ENCODE peak calls at places on chromosomes 16 and 17, in four cellular contexts. One of them, this sample, is unnamed.

GRCh38 chr17:22266231-22266630 is 573.9 kb downstream of the KCNJ18 start:
- DNase-seq in activated CD8-positive, alpha-beta T cell treated with anti-CD3 and anti-CD28 coated beads for 36 hours: no peak
- DNase-seq in naive thymus-derived CD8-positive, alpha-beta T cell: no peak
- DNase-seq in NCI-H187: no peak
- DNase-seq in this sample: no peak

GRCh38 chr17:41492351-41492750 is 2.6 kb upstream of the KRT36 start:
- DNase-seq in activated CD8-positive, alpha-beta T cell treated with anti-CD3 and anti-CD28 coated beads for 36 hours: no peak
- DNase-seq in naive thymus-derived CD8-positive, alpha-beta T cell: peak; percentile 27
- DNase-seq in NCI-H187: no peak
- DNase-seq in this sample: no peak

GRCh38 chr17:47288531-47289116 is 35.0 kb downstream of the ITGB3 start:
- DNase-seq in naive thymus-derived CD8-positive, alpha-beta T cell: no peak
- DNase-seq in activated CD8-positive, alpha-beta T cell treated with anti-CD3 and anti-CD28 coated beads for 36 hours: no peak
- DNase-seq in NCI-H187: no peak
- DNase-seq in this sample: no peak

GRCh38 chr17:75152971-75153853 is 1.1 kb downstream of the JPT1 start:
- DNase-seq in NCI-H187: peak; percentile 17
- DNase-seq in naive thymus-derived CD8-positive, alpha-beta T cell: no peak
- DNase-seq in activated CD8-positive, alpha-beta T cell treated with anti-CD3 and anti-CD28 coated beads for 36 hours: peak; percentile 47
- DNase-seq in this sample: peak; percentile 83

GRCh38 chr16:86761117-86761971 is 183.0 kb downstream of the FOXL1 start:
- DNase-seq in activated CD8-positive, alpha-beta T cell treated with anti-CD3 and anti-CD28 coated beads for 36 hours: peak; percentile 63
- DNase-seq in naive thymus-derived CD8-positive, alpha-beta T cell: no peak
- DNase-seq in NCI-H187: no peak
- DNase-seq in this sample: peak; percentile 82

GRCh38 chr17:39699818-39700147 is at the start of gene ERBB2:
- DNase-seq in NCI-H187: no peak
- DNase-seq in naive thymus-derived CD8-positive, alpha-beta T cell: peak; percentile 41
- DNase-seq in activated CD8-positive, alpha-beta T cell treated with anti-CD3 and anti-CD28 coated beads for 36 hours: no peak
- DNase-seq in this sample: no peak

GRCh38 chr17:178292-179065 is 3.0 kb downstream of the DOC2B start:
- DNase-seq in naive thymus-derived CD8-positive, alpha-beta T cell: no peak
- DNase-seq in NCI-H187: no peak
- DNase-seq in activated CD8-positive, alpha-beta T cell treated with anti-CD3 and anti-CD28 coated beads for 36 hours: no peak
- DNase-seq in this sample: no peak

GRCh38 chr16:29154676-29155121 is 169.8 kb downstream of the LAT start:
- DNase-seq in NCI-H187: no peak
- DNase-seq in naive thymus-derived CD8-positive, alpha-beta T cell: no peak
- DNase-seq in activated CD8-positive, alpha-beta T cell treated with anti-CD3 and anti-CD28 coated beads for 36 hours: peak; percentile 32
- DNase-seq in this sample: no peak

This sample was measured in Karpas-422.